ENCODE peak calls at places on chromosomes 2 and 18, in eight cellular contexts. T is HCT116, D is transverse colon, H is stomach, Z is endothelial cell of umbilical vein, X is prostate gland, A is breast epithelium, E is upper lobe of left lung. G is an unnamed sample.

GRCh38 chr18:31950620-31951019 is 7.7 kb upstream of the TRAPPC8 start:
- DNase-seq in T (no peak), D (no peak), H (no peak), Z (no peak), X (no peak), A (no peak), E (no peak), G (no peak)

GRCh38 chr2:241982711-241983570 is 113.4 kb downstream of the RTP5 start:
- DNase-seq in T (no peak), D (peak), H (peak), Z (no peak), X (no peak), A (no peak), E (peak), G (no peak)

GRCh38 chr2:79025421-79025820 is at the start of gene REG3G:
- DNase-seq in T (no peak), D (no peak), H (no peak), Z (no peak), X (no peak), A (no peak), E (no peak), G (no peak)

GRCh38 chr2:108363900-108364225 is 13.9 kb upstream of the SULT1C4 start:
- DNase-seq in T (no peak), D (no peak), H (no peak), Z (no peak), X (no peak), A (no peak), E (no peak), G (no peak)

GRCh38 chr18:28013064-28013463 is 163.9 kb downstream of the CDH2 start:
- DNase-seq in T (no peak), D (no peak), H (no peak), Z (peak), X (no peak), A (no peak), E (no peak), G (no peak)

GRCh38 chr2:206424134-206424533 is 19.2 kb upstream of the ADAM23 start:
- DNase-seq in T (no peak), D (no peak), H (no peak), Z (peak), X (no peak), A (no peak), E (no peak), G (no peak)

GRCh38 chr2:231642631-231643493 is 50.2 kb downstream of the TEX44 start:
- DNase-seq in T (peak), D (peak), H (peak), Z (peak), X (peak), A (peak), E (peak), G (no peak)

GRCh38 chr18:10792181-10792580 is 266.4 kb downstream of the NAPG start:
- DNase-seq in T (no peak), D (no peak), H (no peak), Z (no peak), X (no peak), A (no peak), E (no peak), G (no peak)

GRCh38 chr2:16774980-16775963 is 109.6 kb upstream of the CYRIA start:
- DNase-seq in T (no peak), D (no peak), H (no peak), Z (no peak), X (no peak), A (no peak), E (no peak), G (no peak)

GRCh38 chr2:211877061-211877460 is 661.5 kb downstream of the ERBB4 start:
- DNase-seq in T (no peak), D (no peak), H (no peak), Z (peak), X (no peak), A (no peak), E (no peak), G (no peak)

DNA sequence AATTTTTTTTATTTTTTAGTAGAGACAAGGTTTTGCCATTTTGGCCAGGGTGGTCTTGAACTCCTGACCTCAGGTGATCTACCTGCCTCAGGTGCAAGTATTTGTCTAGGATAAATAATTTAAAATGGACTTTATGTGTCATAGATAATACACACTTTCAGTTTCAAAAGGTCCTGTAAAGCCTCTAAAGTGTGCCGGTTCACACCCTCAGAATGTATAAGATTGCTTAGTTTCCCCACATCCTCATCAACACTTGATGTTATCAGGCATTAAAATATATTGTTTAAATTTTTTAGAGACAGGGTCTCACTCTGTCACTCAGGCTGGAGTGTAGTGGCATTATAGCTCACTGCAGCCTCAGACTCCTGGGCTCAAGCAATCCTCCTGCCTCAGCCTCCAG is 170.5 kb downstream of the ANKRD44 start:
- DNase-seq in T (no peak), D (no peak), H (no peak), Z (no peak), X (no peak), A (no peak), E (no peak), G (no peak)
- TF ChIP-seq POLR2A in T (no peak), D (no peak), H (no peak), Z (no peak), X (no peak), A (no peak), E (no peak), G (no peak)

GRCh38 chr18:68791801-68792200 is 6.1 kb upstream of the CCDC102B start:
- DNase-seq in T (no peak), D (no peak), H (no peak), Z (no peak), X (no peak), A (no peak), E (no peak), G (no peak)
- TF ChIP-seq POLR2AphosphoS5 in T (no peak), D (no peak), H (no peak), Z (no peak), X (no peak), A (no peak), E (peak), G (no peak)

GRCh38 chr2:70886541-70886987 is 49.1 kb upstream of the ATP6V1B1 start:
- DNase-seq in T (no peak), D (no peak), H (peak), Z (no peak), X (no peak), A (no peak), E (no peak), G (no peak)
- TF ChIP-seq POLR2A in T (no peak), D (no peak), H (no peak), Z (no peak), X (no peak), A (no peak), E (no peak), G (no peak)

GRCh38 chr18:49725809-49726514 is 87.4 kb downstream of the ACAA2 start:
- DNase-seq in T (peak), D (peak), H (no peak), Z (peak), X (no peak), A (no peak), E (peak), G (no peak)

GRCh38 chr18:49723648-49724180 is 89.6 kb downstream of the ACAA2 start:
- DNase-seq in T (peak), D (peak), H (no peak), Z (peak), X (no peak), A (no peak), E (peak), G (no peak)

GRCh38 chr18:49717617-49718016 is 95.7 kb downstream of the ACAA2 start:
- DNase-seq in T (no peak), D (no peak), H (no peak), Z (no peak), X (no peak), A (no peak), E (no peak), G (no peak)

GRCh38 chr18:49722472-49722871 is 90.9 kb downstream of the ACAA2 start:
- DNase-seq in T (no peak), D (peak), H (no peak), Z (no peak), X (no peak), A (no peak), E (no peak), G (no peak)

DNA sequence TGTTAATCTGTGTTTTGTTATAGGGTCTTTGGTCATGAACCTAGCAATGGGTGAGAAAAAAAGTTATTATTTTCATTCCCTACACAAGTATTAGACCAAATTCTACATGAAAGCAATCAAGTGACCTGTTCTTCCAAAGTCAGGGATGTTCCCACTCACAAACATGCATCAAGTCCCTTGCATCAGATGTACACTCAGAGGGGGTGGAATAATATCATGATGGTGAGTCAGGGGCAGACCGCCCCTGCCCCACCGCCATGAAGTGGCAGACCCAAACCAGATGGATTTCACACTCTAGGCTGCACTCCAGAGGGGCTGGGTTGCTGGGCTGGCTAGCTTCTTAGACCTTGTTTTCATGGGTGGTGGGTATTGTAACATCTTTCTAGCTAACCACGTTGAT is 91.4 kb downstream of the ACAA2 start:
- DNase-seq in T (no peak), D (no peak), H (no peak), Z (no peak), X (no peak), A (no peak), E (no peak), G (no peak)
- TF ChIP-seq POLR2AphosphoS5 in T (no peak), D (no peak), H (no peak), Z (no peak), X (no peak), A (no peak), E (no peak), G (no peak)

DNA sequence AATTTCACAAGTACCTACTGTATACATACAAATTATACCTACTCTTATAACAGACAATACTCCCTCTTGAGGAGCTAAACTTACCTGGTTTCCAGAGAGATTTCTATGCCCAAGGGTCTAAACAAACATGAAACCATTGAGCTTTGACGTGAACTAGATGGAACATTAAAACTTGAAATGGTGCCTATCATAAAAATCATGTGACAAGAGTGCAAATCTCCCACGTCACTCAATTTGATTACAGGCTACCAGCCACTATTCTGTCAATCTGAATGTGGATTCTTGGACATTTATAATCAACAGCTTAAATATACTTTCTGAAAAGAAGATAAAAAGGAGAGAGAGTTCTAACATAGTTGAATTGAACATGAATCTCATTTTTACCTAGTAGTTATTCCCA is 297.1 kb upstream of the SESTD1 start:
- DNase-seq in T (no peak), D (no peak), H (no peak), Z (no peak), X (no peak), A (no peak), E (no peak), G (no peak)
- TF ChIP-seq POLR2A in T (no peak), D (no peak), H (no peak), Z (no peak), X (no peak), A (no peak), E (no peak), G (no peak)

GRCh38 chr18:69590150-69590549 is 189.5 kb downstream of the DOK6 start:
- DNase-seq in T (no peak), D (no peak), H (no peak), Z (no peak), X (no peak), A (no peak), E (no peak), G (no peak)

GRCh38 chr18:69586581-69586980 is 185.9 kb downstream of the DOK6 start:
- DNase-seq in T (no peak), D (no peak), H (no peak), Z (no peak), X (no peak), A (no peak), E (no peak), G (no peak)

GRCh38 chr18:69588301-69588700 is 187.6 kb downstream of the DOK6 start:
- DNase-seq in T (no peak), D (no peak), H (no peak), Z (no peak), X (no peak), A (no peak), E (no peak), G (no peak)

GRCh38 chr18:69584429-69584828 is 183.7 kb downstream of the DOK6 start:
- DNase-seq in T (no peak), D (no peak), H (no peak), Z (no peak), X (no peak), A (no peak), E (no peak), G (no peak)

GRCh38 chr18:69585696-69586095 is 185.0 kb downstream of the DOK6 start:
- DNase-seq in T (no peak), D (no peak), H (no peak), Z (no peak), X (no peak), A (no peak), E (no peak), G (no peak)
- TF ChIP-seq POLR2AphosphoS5 in T (no peak), D (no peak), H (no peak), Z (no peak), X (no peak), A (no peak), E (no peak), G (no peak)

DNA sequence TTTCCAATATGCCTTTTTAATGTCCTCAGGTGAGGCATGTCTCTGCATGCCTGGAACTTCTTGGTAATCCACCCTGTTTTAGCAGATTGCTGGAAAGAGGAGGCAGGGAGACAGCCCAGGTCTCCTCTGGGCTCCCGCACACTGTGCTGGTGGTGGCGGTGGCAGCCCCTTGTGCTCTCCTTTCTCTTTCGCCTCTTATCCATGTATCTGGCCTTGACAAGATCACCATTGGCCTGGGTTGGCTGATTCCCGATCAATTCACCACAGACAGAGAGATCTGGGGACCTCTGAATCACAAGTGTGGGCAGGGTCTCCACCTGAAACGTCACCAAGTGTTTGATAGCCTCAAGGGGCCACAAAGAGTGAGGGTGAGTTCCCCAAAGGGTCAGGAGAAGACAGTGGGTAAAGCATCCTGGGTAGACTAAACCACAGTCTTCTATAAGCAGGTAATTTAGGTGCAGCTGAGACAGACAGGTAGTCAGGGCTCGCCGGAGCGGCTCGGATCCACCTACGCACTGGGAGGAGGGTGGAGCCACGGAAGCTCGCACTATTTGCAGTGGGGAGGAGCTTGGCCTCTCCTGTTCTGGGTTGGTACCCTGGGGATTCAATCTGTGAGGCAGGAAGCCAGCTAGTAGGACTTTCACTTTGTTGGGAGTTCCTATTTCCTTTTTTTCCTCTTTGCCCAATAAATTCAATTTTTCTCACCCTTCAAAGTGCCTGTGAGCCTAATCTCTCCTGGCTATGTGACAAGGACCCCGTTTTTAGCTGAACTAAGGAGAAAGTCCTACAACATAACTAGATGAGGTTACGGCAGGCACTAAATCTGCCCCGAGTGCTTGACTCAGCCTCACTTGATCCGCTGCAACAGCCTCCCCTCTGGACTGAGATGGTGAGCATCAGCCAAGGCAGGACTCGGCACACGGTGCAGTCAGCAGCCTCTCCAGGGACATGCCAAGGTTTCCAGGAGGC is 57.6 kb downstream of the SLC4A3 start:
- DNase-seq in T (peak), D (peak), H (peak), Z (no peak), X (peak), A (peak), E (peak), G (peak)
- TF ChIP-seq POLR2A in T (peak), D (peak), H (no peak), Z (no peak), X (peak), A (no peak), E (no peak), G (no peak)

GRCh38 chr2:96122391-96122790 is 6.0 kb upstream of the ADRA2B start:
- DNase-seq in T (no peak), D (no peak), H (no peak), Z (no peak), X (no peak), A (no peak), E (no peak), G (no peak)
- TF ChIP-seq POLR2AphosphoS5 in T (no peak), D (no peak), H (no peak), Z (no peak), X (no peak), A (no peak), E (no peak), G (no peak)

GRCh38 chr2:189613077-189613636 is 32.6 kb upstream of the SLC40A1 start:
- DNase-seq in T (no peak), D (no peak), H (no peak), Z (peak), X (no peak), A (no peak), E (no peak), G (no peak)
- TF ChIP-seq POLR2A in T (no peak), D (no peak), H (no peak), Z (peak), X (no peak), A (no peak), E (no peak), G (no peak)

GRCh38 chr18:5145168-5145857 is 51.7 kb downstream of the AKAIN1 start:
- DNase-seq in T (no peak), D (no peak), H (no peak), Z (no peak), X (no peak), A (no peak), E (no peak), G (no peak)
- TF ChIP-seq POLR2AphosphoS5 in T (no peak), D (no peak), H (no peak), Z (no peak), X (no peak), A (no peak), E (no peak), G (no peak)